ENCODE peak calls at places on chromosomes 13 and 19, in nine cellular contexts. U is stimulated activated CD4-positive, alpha-beta T cell treated with anti-CD3 and anti-CD28 coated beads, Interleukin-15, amount 100 ng/mL, for 24 hours; A is heart left ventricle; O is PC-9; Z is neuronal stem cell; G is Peyer's patch; I is CD4-positive, alpha-beta T cell; C is Calu3; H is RCC 7860. R is an unnamed sample.

GRCh38 chr19:46841458-46842083 is 9.1 kb downstream of the AP2S1 start:
- DNase-seq in U (no peak), A (peak), O (peak), Z (no peak), G (no peak), I (no peak), C (peak), H (peak), R (peak)

GRCh38 chr19:12930002-12930645 is 3.4 kb downstream of the FARSA start:
- DNase-seq in U (no peak), A (no peak), O (no peak), Z (no peak), G (no peak), I (no peak), C (no peak), H (no peak), R (no peak)

GRCh38 chr19:2548966-2549365 is 73.0 kb downstream of the GADD45B start:
- DNase-seq in U (no peak), A (no peak), O (no peak), Z (no peak), G (no peak), I (no peak), C (no peak), H (no peak), R (no peak)

GRCh38 chr13:97262058-97262457 is 39.9 kb downstream of the MBNL2 start:
- DNase-seq in U (peak), A (no peak), O (no peak), Z (no peak), G (no peak), I (no peak), C (no peak), H (no peak), R (no peak)

GRCh38 chr13:20160346-20161274 is at the start of gene GJA3:
- DNase-seq in U (peak), A (peak), O (no peak), Z (peak), G (peak), I (peak), C (peak), H (no peak), R (no peak)

GRCh38 chr19:33947565-33947964 is 150.9 kb downstream of the KCTD15 start:
- DNase-seq in U (no peak), A (no peak), O (no peak), Z (no peak), G (no peak), I (no peak), C (no peak), H (no peak), R (no peak)

GRCh38 chr19:54525636-54526035 is 23.0 kb downstream of the LAIR2 start:
- DNase-seq in U (no peak), A (no peak), O (peak), Z (no peak), G (no peak), I (no peak), C (no peak), H (no peak), R (no peak)

GRCh38 chr19:55247621-55248099 is 11.2 kb downstream of the PPP6R1 start:
- DNase-seq in U (no peak), A (peak), O (peak), Z (no peak), G (no peak), I (no peak), C (peak), H (no peak), R (peak)

GRCh38 chr19:41646589-41647204 is 19.8 kb upstream of the CEACAM4 start:
- DNase-seq in U (peak), A (no peak), O (no peak), Z (no peak), G (no peak), I (no peak), C (no peak), H (no peak), R (no peak)

GRCh38 chr13:111470933-111471332 is 150.5 kb downstream of the TEX29 start:
- DNase-seq in U (no peak), A (no peak), O (no peak), Z (no peak), G (no peak), I (no peak), C (no peak), H (no peak), R (no peak)

GRCh38 chr19:16229322-16229641 is 31.6 kb downstream of the AP1M1 start:
- DNase-seq in U (no peak), A (no peak), O (no peak), Z (no peak), G (no peak), I (no peak), C (no peak), H (no peak), R (no peak)

GRCh38 chr13:94656766-94657165 is 55.1 kb downstream of the GPR180 start:
- DNase-seq in U (peak), A (no peak), O (peak), Z (no peak), G (no peak), I (no peak), C (no peak), H (peak), R (peak)

GRCh38 chr13:87736849-87737400 is 65.8 kb downstream of the SLITRK5 start:
- DNase-seq in U (no peak), A (no peak), O (no peak), Z (no peak), G (no peak), I (no peak), C (no peak), H (peak), R (no peak)

GRCh38 chr13:23858586-23858985 is 30.6 kb downstream of the MIPEP start:
- DNase-seq in U (no peak), A (no peak), O (no peak), Z (no peak), G (no peak), I (no peak), C (no peak), H (no peak), R (no peak)

GRCh38 chr13:97067342-97067895 is 73.1 kb upstream of the OXGR1 start:
- DNase-seq in U (no peak), A (no peak), O (no peak), Z (no peak), G (no peak), I (no peak), C (no peak), H (no peak), R (no peak)

GRCh38 chr13:98543380-98544104 is 33.4 kb downstream of the STK24 start:
- DNase-seq in U (peak), A (no peak), O (no peak), Z (no peak), G (peak), I (no peak), C (no peak), H (no peak), R (no peak)

GRCh38 chr13:100630564-100630963 is 42.0 kb upstream of the GGACT start:
- DNase-seq in U (no peak), A (no peak), O (no peak), Z (peak), G (no peak), I (no peak), C (no peak), H (no peak), R (no peak)

GRCh38 chr13:32472194-32472621 is 44.3 kb upstream of the N4BP2L1 start:
- DNase-seq in U (no peak), A (no peak), O (no peak), Z (no peak), G (no peak), I (no peak), C (no peak), H (no peak), R (no peak)

GRCh38 chr19:5397804-5398692 is 57.2 kb upstream of the ZNRF4 start:
- DNase-seq in U (no peak), A (no peak), O (no peak), Z (peak), G (no peak), I (no peak), C (peak), H (no peak), R (no peak)

GRCh38 chr19:30362156-30362754 is 9.9 kb upstream of the ZNF536 start:
- DNase-seq in U (no peak), A (no peak), O (no peak), Z (no peak), G (no peak), I (no peak), C (no peak), H (no peak), R (no peak)

GRCh38 chr13:28574617-28575142 is 79.8 kb upstream of the FLT1 start:
- DNase-seq in U (peak), A (no peak), O (peak), Z (no peak), G (no peak), I (no peak), C (peak), H (peak), R (peak)

GRCh38 chr13:42215578-42216421 is 56.2 kb upstream of the AKAP11 start:
- DNase-seq in U (peak), A (no peak), O (no peak), Z (peak), G (no peak), I (no peak), C (peak), H (no peak), R (no peak)

GRCh38 chr19:21463449-21464105 is 41.8 kb upstream of the ZNF429 start:
- DNase-seq in U (peak), A (peak), O (no peak), Z (peak), G (peak), I (peak), C (no peak), H (no peak), R (peak)

GRCh38 chr19:49533551-49534488 is 6.0 kb downstream of the RCN3 start:
- DNase-seq in U (peak), A (peak), O (peak), Z (peak), G (peak), I (peak), C (peak), H (no peak), R (peak)

GRCh38 chr13:105929486-105929885 is 606.0 kb downstream of the EFNB2 start:
- DNase-seq in U (no peak), A (no peak), O (no peak), Z (no peak), G (no peak), I (no peak), C (no peak), H (no peak), R (no peak)

GRCh38 chr19:18428837-18429674 is 8.9 kb downstream of the ISYNA1 start:
- DNase-seq in U (peak), A (peak), O (no peak), Z (peak), G (peak), I (peak), C (no peak), H (no peak), R (no peak)

GRCh38 chr19:35832054-35832453 is 19.4 kb upstream of the PRODH2 start:
- DNase-seq in U (no peak), A (no peak), O (no peak), Z (no peak), G (no peak), I (no peak), C (no peak), H (no peak), R (no peak)

GRCh38 chr13:31067416-31068118 is 94.1 kb downstream of the HSPH1 start:
- DNase-seq in U (no peak), A (no peak), O (no peak), Z (no peak), G (no peak), I (no peak), C (no peak), H (peak), R (peak)

GRCh38 chr13:83796364-83796763 is 85.9 kb downstream of the SLITRK1 start:
- DNase-seq in U (no peak), A (no peak), O (no peak), Z (no peak), G (no peak), I (no peak), C (no peak), H (no peak), R (no peak)